ENCODE peak calls at places on chromosome 15, in ten cellular contexts. P is tibial artery; M is Panc1; B is thoracic aorta; T is breast epithelium; K is neural progenitor cell; S is stomach; Y is effector memory CD4-positive, alpha-beta T cell; X is Caco-2; F is pancreas. H is an unnamed sample. For H3K36me3 and H3K4me1, the result is how much of the 10 kb centered on the place peaks cover.

GRCh38 chr15:81002254-81003022 is 1.7 kb downstream of the TLNRD1 start:
- DNase-seq in P (no peak), M (no peak), B (no peak), T (no peak), K (peak), S (no peak), Y (no peak), X (peak), F (peak), H (peak)

GRCh38 chr15:62306851-62307504 is 141.9 kb upstream of the C2CD4B start:
- DNase-seq in P (no peak), M (peak), B (no peak), T (peak), K (peak), S (peak), Y (no peak), X (peak), F (peak), H (peak)

GRCh38 chr15:32918481-32919026 is 200.8 kb downstream of the GREM1 start:
- DNase-seq in P (no peak), M (no peak), B (no peak), T (no peak), K (peak), S (no peak), Y (no peak), X (no peak), F (no peak), H (no peak)

GRCh38 chr15:59237854-59238252 is 31.2 kb downstream of the LDHAL6B start:
- DNase-seq in P (no peak), M (no peak), B (no peak), T (no peak), K (no peak), S (no peak), Y (no peak), X (no peak), F (no peak), H (no peak)

GRCh38 chr15:81910997-81911396 is 134.8 kb downstream of the MEX3B start:
- DNase-seq in P (no peak), M (no peak), B (no peak), T (no peak), K (no peak), S (no peak), Y (no peak), X (no peak), F (no peak), H (no peak)

GRCh38 chr15:30985081-30985531 is 6.3 kb downstream of the MTMR10 start:
- DNase-seq in P (no peak), M (no peak), B (no peak), T (no peak), K (no peak), S (no peak), Y (no peak), X (no peak), F (no peak), H (peak)

GRCh38 chr15:41493205-41493901 is at the start of gene ITPKA:
- DNase-seq in P (peak), M (no peak), B (peak), T (peak), K (peak), S (peak), Y (peak), X (peak), F (peak), H (peak)

GRCh38 chr15:61880079-61880478 is 180.2 kb downstream of the VPS13C start:
- DNase-seq in P (no peak), M (no peak), B (no peak), T (no peak), K (no peak), S (no peak), Y (no peak), X (no peak), F (no peak), H (no peak)

GRCh38 chr15:39680868-39681267 is 100.0 kb downstream of the THBS1 start:
- DNase-seq in P (no peak), M (no peak), B (no peak), T (no peak), K (no peak), S (no peak), Y (no peak), X (no peak), F (no peak), H (no peak)

GRCh38 chr15:80480171-80480811 is 76.1 kb downstream of the ARNT2 start:
- DNase-seq in P (no peak), M (no peak), B (no peak), T (no peak), K (no peak), S (no peak), Y (no peak), X (no peak), F (no peak), H (no peak)

GRCh38 chr15:93861413-93861812 is 369.9 kb upstream of the MCTP2 start:
- DNase-seq in P (no peak), M (no peak), B (no peak), T (no peak), K (no peak), S (no peak), Y (no peak), X (no peak), F (no peak), H (no peak)

GRCh38 chr15:72288291-72288690 is 15.9 kb upstream of the PARP6 start:
- DNase-seq in P (no peak), M (no peak), B (no peak), T (no peak), K (no peak), S (no peak), Y (no peak), X (no peak), F (no peak), H (no peak)

GRCh38 chr15:31269961-31270575 is 56.6 kb upstream of the KLF13 start:
- DNase-seq in P (peak), M (no peak), B (no peak), T (peak), K (peak), S (peak), Y (no peak), X (no peak), F (no peak), H (no peak)

GRCh38 chr15:52206446-52206845 is 15.3 kb upstream of the GNB5 start:
- DNase-seq in P (no peak), M (no peak), B (no peak), T (no peak), K (no peak), S (no peak), Y (no peak), X (no peak), F (no peak), H (no peak)

GRCh38 chr15:92268900-92269299 is 124.8 kb upstream of the ST8SIA2 start:
- DNase-seq in P (no peak), M (no peak), B (no peak), T (no peak), K (no peak), S (no peak), Y (no peak), X (no peak), F (no peak), H (no peak)

GRCh38 chr15:99117111-99117510 is 12.2 kb downstream of the SYNM start:
- DNase-seq in P (peak), M (no peak), B (no peak), T (no peak), K (no peak), S (no peak), Y (no peak), X (no peak), F (no peak), H (no peak)

GRCh38 chr15:36347272-36347864 is 232.1 kb upstream of the CDIN1 start:
- DNase-seq in P (no peak), M (no peak), B (no peak), T (no peak), K (no peak), S (no peak), Y (no peak), X (no peak), F (no peak), H (no peak)

GRCh38 chr15:78208887-78209645 is 25.3 kb downstream of the ACSBG1 start:
- DNase-seq in P (no peak), M (no peak), B (no peak), T (peak), K (no peak), S (peak), Y (no peak), X (no peak), F (no peak), H (no peak)

GRCh38 chr15:80929689-80930088 is 59.9 kb downstream of the MESD start:
- DNase-seq in P (no peak), M (no peak), B (no peak), T (no peak), K (no peak), S (no peak), Y (no peak), X (no peak), F (no peak), H (no peak)

GRCh38 chr15:45378149-45378912 is at the start of gene GATM:
- DNase-seq in P (peak), M (no peak), B (peak), T (peak), K (peak), S (peak), Y (no peak), X (no peak), F (peak), H (peak)

GRCh38 chr15:31235298-31236183 is 91.1 kb upstream of the KLF13 start:
- DNase-seq in P (peak), M (no peak), B (no peak), T (no peak), K (no peak), S (peak), Y (no peak), X (no peak), F (no peak), H (peak)

GRCh38 chr15:76994496-76994895 is 430 bp upstream of the PSTPIP1 start:
- DNase-seq in P (no peak), M (no peak), B (no peak), T (no peak), K (no peak), S (no peak), Y (no peak), X (no peak), F (no peak), H (no peak)

GRCh38 chr15:64288577-64288976 is 67.4 kb downstream of the CSNK1G1 start:
- DNase-seq in P (no peak), M (peak), B (no peak), T (no peak), K (no peak), S (no peak), Y (no peak), X (no peak), F (no peak), H (no peak)

GRCh38 chr15:51775967-51776816 is 24.8 kb downstream of the TMOD2 start:
- DNase-seq in P (no peak), M (peak), B (no peak), T (no peak), K (peak), S (peak), Y (no peak), X (peak), F (peak), H (no peak)

GRCh38 chr15:97009036-97009555 is 678.6 kb downstream of the NR2F2 start:
- DNase-seq in P (no peak), M (no peak), B (no peak), T (no peak), K (no peak), S (no peak), Y (no peak), X (no peak), F (no peak), H (no peak)

GRCh38 chr15:68632101-68632500 is 53.3 kb downstream of the CORO2B start:
- DNase-seq in P (no peak), M (no peak), B (no peak), T (no peak), K (no peak), S (no peak), Y (no peak), X (no peak), F (no peak), H (no peak)

GRCh38 chr15:62506217-62506805 is 341.2 kb upstream of the C2CD4B start:
- DNase-seq in P (no peak), M (peak), B (no peak), T (no peak), K (peak), S (no peak), Y (no peak), X (peak), F (no peak), H (peak)

GRCh38 chr15:40598126-40598525 is 4.1 kb downstream of the KNL1 start:
- DNase-seq in P (no peak), M (no peak), B (no peak), T (no peak), K (no peak), S (no peak), Y (no peak), X (no peak), F (no peak), H (no peak)

DNA sequence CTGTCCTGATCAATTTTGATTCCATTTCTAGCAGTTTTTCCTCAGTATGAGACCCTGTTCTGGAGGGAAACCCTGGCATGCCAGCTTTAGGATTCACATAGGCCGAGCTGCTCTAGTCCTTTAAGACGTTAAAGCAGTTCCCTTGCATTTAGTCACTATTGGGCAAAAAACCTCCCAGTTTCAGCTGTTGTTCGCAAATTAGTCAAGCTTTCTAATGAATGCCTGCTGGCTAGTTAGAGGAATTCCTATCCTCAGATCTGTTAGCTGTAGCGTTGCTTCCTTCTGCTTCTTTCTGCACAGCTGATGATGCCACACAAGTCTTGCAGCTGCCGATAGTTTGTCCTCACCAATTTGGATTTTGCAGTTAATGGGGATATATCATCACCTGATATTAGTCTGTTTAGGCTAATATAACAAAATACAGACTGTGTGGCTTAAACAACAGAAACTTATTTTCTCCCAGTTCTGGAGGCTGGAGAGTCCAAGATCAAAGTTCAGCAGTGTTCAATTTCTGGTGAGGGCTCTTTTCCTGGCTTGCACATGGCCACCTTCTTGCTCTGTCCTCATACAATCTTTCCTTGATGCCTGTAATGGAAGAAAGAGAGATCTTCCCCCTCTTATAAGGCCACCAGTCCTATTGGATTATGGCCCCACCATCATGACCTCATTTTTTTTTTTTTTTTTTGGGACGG is 7.5 kb upstream of the UBL7 start:
- DNase-seq in P (no peak), M (no peak), B (no peak), T (no peak), K (no peak), S (no peak), Y (no peak), X (no peak), F (no peak), H (no peak)
- H3K36me3 ChIP-seq in P (under half), M (under half), B (under half), T (under half), K (under half), S (under half), Y (under half), X (under half), F (under half), H (under half)

GRCh38 chr15:70024521-70024920 is 73.2 kb downstream of the TLE3 start:
- DNase-seq in P (peak), M (no peak), B (no peak), T (peak), K (no peak), S (no peak), Y (no peak), X (no peak), F (no peak), H (no peak)
- H3K4me1 ChIP-seq in P (under half), M (under half), B (under half), T (under half), K (under half), S (under half), Y (under half), X (under half), F (under half), H (under half)

GRCh38 chr15:73583568-73583967 is 49.6 kb downstream of the NPTN start:
- DNase-seq in P (no peak), M (no peak), B (no peak), T (no peak), K (no peak), S (no peak), Y (no peak), X (no peak), F (no peak), H (no peak)

GRCh38 chr15:73582961-73583360 is 50.2 kb downstream of the NPTN start:
- DNase-seq in P (no peak), M (no peak), B (no peak), T (no peak), K (no peak), S (no peak), Y (no peak), X (no peak), F (no peak), H (no peak)

GRCh38 chr15:73584699-73585420 is 48.3 kb downstream of the NPTN start:
- DNase-seq in P (no peak), M (no peak), B (no peak), T (no peak), K (no peak), S (no peak), Y (no peak), X (no peak), F (no peak), H (no peak)

GRCh38 chr15:73586006-73586654 is 47.1 kb downstream of the NPTN start:
- DNase-seq in P (no peak), M (no peak), B (no peak), T (no peak), K (no peak), S (no peak), Y (no peak), X (no peak), F (no peak), H (no peak)
- H3K36me3 ChIP-seq in P (half or more), M (under half), B (half or more), T (under half), K (under half), S (half or more), Y (under half), X (under half), F (under half), H (half or more)

GRCh38 chr15:100968043-100968966 is 49.1 kb downstream of the LRRK1 start:
- DNase-seq in P (no peak), M (no peak), B (no peak), T (no peak), K (no peak), S (no peak), Y (no peak), X (no peak), F (no peak), H (no peak)

GRCh38 chr15:100972975-100973350 is 53.8 kb downstream of the LRRK1 start:
- DNase-seq in P (no peak), M (no peak), B (no peak), T (no peak), K (peak), S (no peak), Y (no peak), X (no peak), F (no peak), H (no peak)

GRCh38 chr15:100966997-100967396 is 47.8 kb downstream of the LRRK1 start:
- DNase-seq in P (no peak), M (no peak), B (no peak), T (no peak), K (no peak), S (no peak), Y (no peak), X (no peak), F (no peak), H (no peak)
- H3K4me1 ChIP-seq in P (under half), M (half or more), B (under half), T (under half), K (under half), S (under half), Y (under half), X (under half), F (under half), H (under half)

DNA sequence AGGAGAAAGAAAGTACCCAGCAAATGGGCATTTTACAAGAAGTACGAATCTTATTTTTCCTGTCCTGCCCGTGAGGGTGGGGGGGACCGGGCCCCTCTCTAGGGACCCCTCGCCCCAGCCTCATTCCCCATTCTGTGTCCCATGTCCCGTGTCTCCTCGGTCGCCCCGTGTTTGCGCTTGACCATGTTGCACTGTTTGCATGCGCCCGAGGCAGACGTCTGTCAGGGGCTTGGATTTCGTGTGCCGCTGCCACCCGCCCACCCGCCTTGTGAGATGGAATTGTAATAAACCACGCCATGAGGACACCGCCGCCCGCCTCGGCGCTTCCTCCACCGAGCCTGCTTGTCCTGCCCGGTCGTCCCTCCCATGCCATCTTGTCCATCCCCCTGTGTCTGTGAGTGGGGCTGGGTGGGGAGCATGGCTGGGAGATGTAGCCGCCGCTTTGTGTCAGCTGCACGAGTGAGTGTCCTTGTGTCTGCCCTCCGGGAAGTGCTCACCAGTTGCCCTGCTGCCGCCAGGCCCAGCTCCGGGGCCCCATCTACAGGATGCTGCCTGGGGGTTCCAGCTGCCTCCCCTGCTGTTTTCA is 9.7 kb upstream of the LMAN1L start:
- DNase-seq in P (no peak), M (no peak), B (no peak), T (no peak), K (no peak), S (no peak), Y (no peak), X (no peak), F (no peak), H (no peak)
- H3K36me3 ChIP-seq in P (half or more), M (under half), B (under half), T (under half), K (under half), S (half or more), Y (half or more), X (under half), F (under half), H (half or more)

GRCh38 chr15:55250392-55250791 is 39.2 kb downstream of the RAB27A start:
- DNase-seq in P (no peak), M (peak), B (no peak), T (no peak), K (no peak), S (no peak), Y (no peak), X (peak), F (no peak), H (no peak)
- H3K4me1 ChIP-seq in P (under half), M (under half), B (under half), T (under half), K (under half), S (half or more), Y (under half), X (under half), F (under half), H (under half)

GRCh38 chr15:90470453-90470852 is 59.3 kb upstream of the CRTC3 start:
- DNase-seq in P (no peak), M (no peak), B (no peak), T (no peak), K (no peak), S (no peak), Y (no peak), X (no peak), F (no peak), H (no peak)

GRCh38 chr15:90469723-90470122 is 60.0 kb upstream of the CRTC3 start:
- DNase-seq in P (no peak), M (no peak), B (no peak), T (no peak), K (no peak), S (no peak), Y (no peak), X (no peak), F (no peak), H (no peak)

GRCh38 chr15:90463381-90463780 is 66.3 kb upstream of the CRTC3 start:
- DNase-seq in P (no peak), M (peak), B (no peak), T (no peak), K (no peak), S (no peak), Y (no peak), X (no peak), F (no peak), H (no peak)

GRCh38 chr15:90465140-90465929 is 64.4 kb upstream of the CRTC3 start:
- DNase-seq in P (no peak), M (no peak), B (no peak), T (no peak), K (no peak), S (no peak), Y (no peak), X (no peak), F (no peak), H (no peak)

GRCh38 chr15:90465930-90466567 is 63.7 kb upstream of the CRTC3 start:
- DNase-seq in P (no peak), M (no peak), B (no peak), T (no peak), K (no peak), S (no peak), Y (no peak), X (no peak), F (no peak), H (no peak)
- H3K36me3 ChIP-seq in P (half or more), M (under half), B (under half), T (under half), K (under half), S (half or more), Y (half or more), X (under half), F (under half), H (under half)

GRCh38 chr15:48536681-48537091 is 108.8 kb downstream of the FBN1 start:
- DNase-seq in P (no peak), M (no peak), B (no peak), T (no peak), K (no peak), S (no peak), Y (no peak), X (no peak), F (no peak), H (peak)
- H3K4me1 ChIP-seq in P (under half), M (under half), B (under half), T (under half), K (under half), S (under half), Y (under half), X (under half), F (under half), H (under half)

GRCh38 chr15:89081878-89082277 is 6.4 kb upstream of the ABHD2 start:
- DNase-seq in P (no peak), M (no peak), B (no peak), T (no peak), K (no peak), S (no peak), Y (no peak), X (no peak), F (no peak), H (no peak)
- H3K36me3 ChIP-seq in P (under half), M (under half), B (under half), T (under half), K (under half), S (under half), Y (under half), X (under half), F (under half), H (under half)